ENCODE peak calls at places on chromosomes 16 and 17, in eight cellular contexts. One of them, this sample, is unnamed.

GRCh38 chr17:15123593-15124590 is 141.2 kb downstream of the PMP22 start:
- DNase-seq in stomach: no peak
- DNase-seq in GM23338: no peak
- DNase-seq in spleen: no peak
- DNase-seq in prostate gland: no peak
- DNase-seq in K562: no peak
- DNase-seq in HL-60: no peak
- DNase-seq in GM12878: no peak
- DNase-seq in this sample: no peak

GRCh38 chr17:12463102-12463501 is 202.6 kb upstream of the MYOCD start:
- DNase-seq in stomach: no peak
- DNase-seq in GM23338: no peak
- DNase-seq in spleen: no peak
- DNase-seq in prostate gland: no peak
- DNase-seq in K562: no peak
- DNase-seq in HL-60: no peak
- DNase-seq in GM12878: no peak
- DNase-seq in this sample: no peak

GRCh38 chr16:68994324-68994723 is 111.1 kb upstream of the HAS3 start:
- DNase-seq in stomach: no peak
- DNase-seq in GM23338: peak
- DNase-seq in spleen: no peak
- DNase-seq in prostate gland: no peak
- DNase-seq in K562: no peak
- DNase-seq in HL-60: no peak
- DNase-seq in GM12878: no peak
- DNase-seq in this sample: no peak

GRCh38 chr17:78873519-78874340 is 29.3 kb downstream of the CEP295NL start:
- DNase-seq in stomach: peak
- DNase-seq in GM23338: no peak
- DNase-seq in spleen: no peak
- DNase-seq in prostate gland: peak
- DNase-seq in K562: no peak
- DNase-seq in HL-60: no peak
- DNase-seq in GM12878: no peak
- DNase-seq in this sample: no peak

GRCh38 chr17:28227278-28228108 is 91.5 kb upstream of the TMEM97 start:
- DNase-seq in stomach: peak
- DNase-seq in GM23338: peak
- DNase-seq in spleen: peak
- DNase-seq in prostate gland: peak
- DNase-seq in K562: peak
- DNase-seq in HL-60: no peak
- DNase-seq in GM12878: no peak
- DNase-seq in this sample: no peak

GRCh38 chr17:79276824-79277223 is 202.2 kb downstream of the ENGASE start:
- DNase-seq in stomach: no peak
- DNase-seq in GM23338: no peak
- DNase-seq in spleen: no peak
- DNase-seq in prostate gland: no peak
- DNase-seq in K562: no peak
- DNase-seq in HL-60: no peak
- DNase-seq in GM12878: no peak
- DNase-seq in this sample: no peak

GRCh38 chr16:57003439-57004386 is 14.4 kb downstream of the NLRC5 start:
- DNase-seq in stomach: no peak
- DNase-seq in GM23338: peak
- DNase-seq in spleen: peak
- DNase-seq in prostate gland: no peak
- DNase-seq in K562: no peak
- DNase-seq in HL-60: peak
- DNase-seq in GM12878: no peak
- DNase-seq in this sample: no peak

GRCh38 chr16:1038932-1039331 is 33.6 kb upstream of the SSTR5 start:
- DNase-seq in stomach: no peak
- DNase-seq in GM23338: no peak
- DNase-seq in spleen: no peak
- DNase-seq in prostate gland: no peak
- DNase-seq in K562: no peak
- DNase-seq in HL-60: no peak
- DNase-seq in GM12878: no peak
- DNase-seq in this sample: no peak

GRCh38 chr16:19291459-19291858 is 5.9 kb downstream of the CLEC19A start:
- DNase-seq in stomach: no peak
- DNase-seq in GM23338: peak
- DNase-seq in spleen: no peak
- DNase-seq in prostate gland: no peak
- DNase-seq in K562: no peak
- DNase-seq in HL-60: no peak
- DNase-seq in GM12878: no peak
- DNase-seq in this sample: no peak

GRCh38 chr17:27956601-27957445 is 63.7 kb upstream of the LYRM9 start:
- DNase-seq in stomach: no peak
- DNase-seq in GM23338: peak
- DNase-seq in spleen: no peak
- DNase-seq in prostate gland: no peak
- DNase-seq in K562: peak
- DNase-seq in HL-60: no peak
- DNase-seq in GM12878: no peak
- DNase-seq in this sample: no peak

GRCh38 chr17:62064029-62064790 is 868 bp downstream of the MED13 start:
- DNase-seq in stomach: no peak
- DNase-seq in GM23338: no peak
- DNase-seq in spleen: no peak
- DNase-seq in prostate gland: peak
- DNase-seq in K562: no peak
- DNase-seq in HL-60: no peak
- DNase-seq in GM12878: no peak
- DNase-seq in this sample: no peak

GRCh38 chr16:85290626-85291301 is 178.5 kb upstream of the CIBAR2 start:
- DNase-seq in stomach: no peak
- DNase-seq in GM23338: no peak
- DNase-seq in spleen: no peak
- DNase-seq in prostate gland: no peak
- DNase-seq in K562: no peak
- DNase-seq in HL-60: no peak
- DNase-seq in GM12878: no peak
- DNase-seq in this sample: no peak

GRCh38 chr17:71883258-71883657 is 237.6 kb upstream of the SOX9 start:
- DNase-seq in stomach: no peak
- DNase-seq in GM23338: no peak
- DNase-seq in spleen: no peak
- DNase-seq in prostate gland: no peak
- DNase-seq in K562: no peak
- DNase-seq in HL-60: no peak
- DNase-seq in GM12878: no peak
- DNase-seq in this sample: no peak

GRCh38 chr16:14070877-14071575 is at the start of gene MRTFB:
- DNase-seq in stomach: peak
- DNase-seq in GM23338: peak
- DNase-seq in spleen: peak
- DNase-seq in prostate gland: peak
- DNase-seq in K562: peak
- DNase-seq in HL-60: peak
- DNase-seq in GM12878: peak
- DNase-seq in this sample: peak

GRCh38 chr16:25747160-25747758 is 55.5 kb downstream of the HS3ST4 start:
- DNase-seq in stomach: no peak
- DNase-seq in GM23338: peak
- DNase-seq in spleen: no peak
- DNase-seq in prostate gland: no peak
- DNase-seq in K562: peak
- DNase-seq in HL-60: no peak
- DNase-seq in GM12878: no peak
- DNase-seq in this sample: no peak

GRCh38 chr17:81302861-81303326 is 7.8 kb upstream of the SLC38A10 start:
- DNase-seq in stomach: no peak
- DNase-seq in GM23338: no peak
- DNase-seq in spleen: no peak
- DNase-seq in prostate gland: no peak
- DNase-seq in K562: no peak
- DNase-seq in HL-60: no peak
- DNase-seq in GM12878: no peak
- DNase-seq in this sample: no peak

GRCh38 chr17:39527220-39527813 is 66.0 kb downstream of the CDK12 start:
- DNase-seq in stomach: no peak
- DNase-seq in GM23338: peak
- DNase-seq in spleen: no peak
- DNase-seq in prostate gland: no peak
- DNase-seq in K562: peak
- DNase-seq in HL-60: peak
- DNase-seq in GM12878: no peak
- DNase-seq in this sample: no peak

GRCh38 chr17:79623786-79624657 is 13.2 kb upstream of the RBFOX3 start:
- DNase-seq in stomach: no peak
- DNase-seq in GM23338: no peak
- DNase-seq in spleen: peak
- DNase-seq in prostate gland: no peak
- DNase-seq in K562: no peak
- DNase-seq in HL-60: no peak
- DNase-seq in GM12878: no peak
- DNase-seq in this sample: no peak

DNA sequence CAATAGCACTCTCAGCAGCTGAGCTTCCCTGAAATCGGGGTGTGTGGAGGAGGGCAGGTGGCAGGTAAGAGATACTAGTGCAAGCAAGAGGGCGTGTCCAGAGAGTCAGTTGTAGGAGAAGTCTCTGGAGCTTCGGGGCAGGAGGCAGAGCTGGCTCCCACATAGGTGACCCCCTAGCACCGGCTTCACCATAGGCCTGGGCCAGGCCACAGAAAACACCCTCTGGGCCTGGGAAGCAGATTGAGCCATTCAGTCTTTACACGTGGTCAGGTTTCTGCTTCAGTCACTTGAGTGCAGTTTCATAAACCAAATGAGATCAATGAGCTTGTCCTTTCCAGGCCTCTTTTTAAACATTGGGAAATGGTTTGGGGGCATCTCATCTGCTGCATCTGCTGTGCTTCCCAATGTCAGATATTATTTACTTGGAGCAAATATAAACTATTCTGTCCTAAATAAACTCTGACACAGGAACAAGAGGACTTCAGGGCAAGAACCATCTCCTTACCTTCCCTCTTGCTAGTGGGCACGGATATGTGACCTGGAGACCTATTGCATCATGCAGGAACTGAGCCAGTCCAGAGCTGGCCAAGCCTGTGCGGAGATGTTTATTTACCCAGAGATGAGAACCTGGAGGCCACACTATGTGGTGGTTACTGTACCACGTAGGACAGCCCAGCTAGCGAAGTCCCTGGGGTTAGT is 16.1 kb downstream of the CCR7 start:
- DNase-seq in stomach: peak
- DNase-seq in GM23338: no peak
- DNase-seq in spleen: peak
- DNase-seq in prostate gland: no peak
- DNase-seq in K562: no peak
- DNase-seq in HL-60: no peak
- DNase-seq in GM12878: no peak
- DNase-seq in this sample: no peak
- TF ChIP-seq POLR2AphosphoS5 in stomach: peak
- TF ChIP-seq POLR2AphosphoS5 in GM23338: no peak
- TF ChIP-seq POLR2AphosphoS5 in spleen: peak
- TF ChIP-seq POLR2AphosphoS5 in prostate gland: peak
- TF ChIP-seq POLR2AphosphoS5 in K562: no peak
- TF ChIP-seq POLR2AphosphoS5 in HL-60: no peak
- TF ChIP-seq POLR2AphosphoS5 in GM12878: no peak
- TF ChIP-seq POLR2AphosphoS5 in this sample: no peak

GRCh38 chr17:67717624-67718324 is at the start of gene NOL11:
- DNase-seq in stomach: peak
- DNase-seq in GM23338: peak
- DNase-seq in spleen: peak
- DNase-seq in prostate gland: peak
- DNase-seq in K562: peak
- DNase-seq in HL-60: peak
- DNase-seq in GM12878: peak
- DNase-seq in this sample: peak
- TF ChIP-seq POLR2AphosphoS5 in stomach: peak
- TF ChIP-seq POLR2AphosphoS5 in GM23338: peak
- TF ChIP-seq POLR2AphosphoS5 in spleen: peak
- TF ChIP-seq POLR2AphosphoS5 in prostate gland: peak
- TF ChIP-seq POLR2AphosphoS5 in K562: peak
- TF ChIP-seq POLR2AphosphoS5 in HL-60: peak
- TF ChIP-seq POLR2AphosphoS5 in GM12878: peak
- TF ChIP-seq POLR2AphosphoS5 in this sample: peak

DNA sequence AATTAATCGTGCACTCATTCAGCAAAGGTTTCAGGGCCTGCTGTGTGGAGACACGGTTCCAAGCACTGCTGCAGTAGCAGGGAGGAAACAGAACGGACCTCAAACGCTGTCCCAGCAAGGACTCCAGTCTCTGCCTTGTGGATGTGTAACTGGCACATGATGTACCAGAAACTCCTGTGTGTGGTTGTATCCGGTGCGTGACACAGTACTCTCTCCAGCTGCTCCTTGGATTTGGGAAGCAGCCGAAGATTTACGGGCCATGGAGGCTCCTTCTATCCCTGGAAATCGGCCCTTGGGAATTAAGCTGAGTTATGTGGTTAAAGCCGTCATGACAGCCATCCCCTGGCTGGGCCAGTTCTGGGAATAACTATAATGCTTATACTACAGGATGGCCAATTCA is 8.5 kb upstream of the ANKRD11 start:
- DNase-seq in stomach: no peak
- DNase-seq in GM23338: no peak
- DNase-seq in spleen: no peak
- DNase-seq in prostate gland: no peak
- DNase-seq in K562: no peak
- DNase-seq in HL-60: no peak
- DNase-seq in GM12878: no peak
- DNase-seq in this sample: no peak
- TF ChIP-seq POLR2AphosphoS5 in stomach: no peak
- TF ChIP-seq POLR2AphosphoS5 in GM23338: no peak
- TF ChIP-seq POLR2AphosphoS5 in spleen: no peak
- TF ChIP-seq POLR2AphosphoS5 in prostate gland: peak
- TF ChIP-seq POLR2AphosphoS5 in K562: no peak
- TF ChIP-seq POLR2AphosphoS5 in HL-60: no peak
- TF ChIP-seq POLR2AphosphoS5 in GM12878: no peak
- TF ChIP-seq POLR2AphosphoS5 in this sample: no peak

GRCh38 chr17:49928826-49929475 is 40.0 kb upstream of the DLX4 start:
- DNase-seq in stomach: no peak
- DNase-seq in GM23338: no peak
- DNase-seq in spleen: no peak
- DNase-seq in prostate gland: no peak
- DNase-seq in K562: no peak
- DNase-seq in HL-60: no peak
- DNase-seq in GM12878: no peak
- DNase-seq in this sample: no peak

GRCh38 chr17:49926886-49927285 is 42.1 kb upstream of the DLX4 start:
- DNase-seq in stomach: no peak
- DNase-seq in GM23338: no peak
- DNase-seq in spleen: no peak
- DNase-seq in prostate gland: no peak
- DNase-seq in K562: peak
- DNase-seq in HL-60: no peak
- DNase-seq in GM12878: no peak
- DNase-seq in this sample: no peak

GRCh38 chr17:49930880-49931279 is 38.1 kb upstream of the DLX4 start:
- DNase-seq in stomach: no peak
- DNase-seq in GM23338: no peak
- DNase-seq in spleen: no peak
- DNase-seq in prostate gland: no peak
- DNase-seq in K562: no peak
- DNase-seq in HL-60: no peak
- DNase-seq in GM12878: no peak
- DNase-seq in this sample: no peak

GRCh38 chr17:49925916-49926315 is 43.1 kb upstream of the DLX4 start:
- DNase-seq in stomach: no peak
- DNase-seq in GM23338: no peak
- DNase-seq in spleen: no peak
- DNase-seq in prostate gland: no peak
- DNase-seq in K562: no peak
- DNase-seq in HL-60: no peak
- DNase-seq in GM12878: no peak
- DNase-seq in this sample: no peak

GRCh38 chr17:49928126-49928800 is 40.7 kb upstream of the DLX4 start:
- DNase-seq in stomach: no peak
- DNase-seq in GM23338: no peak
- DNase-seq in spleen: no peak
- DNase-seq in prostate gland: no peak
- DNase-seq in K562: no peak
- DNase-seq in HL-60: no peak
- DNase-seq in GM12878: no peak
- DNase-seq in this sample: no peak
- TF ChIP-seq POLR2AphosphoS5 in stomach: no peak
- TF ChIP-seq POLR2AphosphoS5 in GM23338: no peak
- TF ChIP-seq POLR2AphosphoS5 in spleen: no peak
- TF ChIP-seq POLR2AphosphoS5 in prostate gland: no peak
- TF ChIP-seq POLR2AphosphoS5 in K562: no peak
- TF ChIP-seq POLR2AphosphoS5 in HL-60: no peak
- TF ChIP-seq POLR2AphosphoS5 in GM12878: no peak
- TF ChIP-seq POLR2AphosphoS5 in this sample: no peak

This sample was measured in GM12892.